ENCODE peak calls at places on chromosomes 6 and 20, in eight cellular contexts. J is AG10803, P is HFFc6, Z is adrenal gland, G is AG04450, H is sigmoid colon, O is H1, Y is mesothelial cell of epicardium. A is an unnamed sample.
A peak's percentile ranks its signal among the peaks of the same experiment; 100 is the strongest.

GRCh38 chr6:93423542-93423941 is 4.2 kb upstream of the EPHA7 start:
- DNase-seq in J (no peak), P (no peak), Z (peak; percentile 14), G (no peak), H (peak; percentile 70), O (no peak), Y (no peak), A (peak; percentile 51)

GRCh38 chr20:37357481-37358365 is 11.8 kb downstream of the SRC start:
- DNase-seq in J (no peak), P (no peak), Z (no peak), G (no peak), H (peak; percentile 62), O (no peak), Y (no peak), A (no peak)

GRCh38 chr20:24986436-24987015 is 6.0 kb downstream of the APMAP start:
- DNase-seq in J (no peak), P (no peak), Z (no peak), G (no peak), H (peak; percentile 28), O (no peak), Y (no peak), A (no peak)

GRCh38 chr6:16019462-16019861 is 109.4 kb upstream of the MYLIP start:
- DNase-seq in J (no peak), P (no peak), Z (no peak), G (no peak), H (no peak), O (no peak), Y (no peak), A (no peak)

GRCh38 chr6:110534731-110535164 is 58.3 kb upstream of the SLC22A16 start:
- DNase-seq in J (peak; percentile 59), P (peak; percentile 97), Z (peak; percentile 27), G (no peak), H (no peak), O (no peak), Y (no peak), A (peak; percentile 70)

GRCh38 chr6:111973897-111974639 is 79.8 kb upstream of the CCN6 start:
- DNase-seq in J (peak; percentile 82), P (peak; percentile 57), Z (no peak), G (no peak), H (no peak), O (no peak), Y (no peak), A (no peak)

GRCh38 chr6:39426057-39426592 is 103.6 kb upstream of the KCNK16 start:
- DNase-seq in J (peak; percentile 93), P (no peak), Z (peak; percentile 11), G (no peak), H (no peak), O (no peak), Y (no peak), A (peak; percentile 43)

GRCh38 chr20:24695529-24696225 is 226.2 kb downstream of the SYNDIG1 start:
- DNase-seq in J (no peak), P (no peak), Z (no peak), G (no peak), H (peak; percentile 25), O (no peak), Y (no peak), A (no peak)

GRCh38 chr20:35146299-35146921 is 726 bp downstream of the EDEM2 start:
- DNase-seq in J (no peak), P (no peak), Z (peak; percentile 42), G (no peak), H (no peak), O (no peak), Y (no peak), A (peak; percentile 21)

GRCh38 chr6:81023007-81023582 is 729.4 kb downstream of the TENT5A start:
- DNase-seq in J (no peak), P (no peak), Z (no peak), G (no peak), H (no peak), O (no peak), Y (no peak), A (no peak)

GRCh38 chr6:43386492-43386891 is 17.0 kb upstream of the ZNF318 start:
- DNase-seq in J (peak; percentile 17), P (no peak), Z (no peak), G (no peak), H (no peak), O (no peak), Y (no peak), A (no peak)
- TF ChIP-seq CTCF in J (peak; percentile 55), P (peak; percentile 74), Z (peak; percentile 67), G (peak; percentile 46), H (no peak), O (peak; percentile 16), Y (peak; percentile 49), A (no peak)

GRCh38 chr6:85864453-85865401 is 222.0 kb upstream of the SYNCRIP start:
- DNase-seq in J (peak; percentile 11), P (no peak), Z (peak; percentile 47), G (no peak), H (no peak), O (no peak), Y (no peak), A (peak; percentile 6)
- TF ChIP-seq CTCF in J (peak; percentile 19), P (peak; percentile 21), Z (no peak), G (peak; percentile 43), H (no peak), O (no peak), Y (no peak), A (no peak)

DNA sequence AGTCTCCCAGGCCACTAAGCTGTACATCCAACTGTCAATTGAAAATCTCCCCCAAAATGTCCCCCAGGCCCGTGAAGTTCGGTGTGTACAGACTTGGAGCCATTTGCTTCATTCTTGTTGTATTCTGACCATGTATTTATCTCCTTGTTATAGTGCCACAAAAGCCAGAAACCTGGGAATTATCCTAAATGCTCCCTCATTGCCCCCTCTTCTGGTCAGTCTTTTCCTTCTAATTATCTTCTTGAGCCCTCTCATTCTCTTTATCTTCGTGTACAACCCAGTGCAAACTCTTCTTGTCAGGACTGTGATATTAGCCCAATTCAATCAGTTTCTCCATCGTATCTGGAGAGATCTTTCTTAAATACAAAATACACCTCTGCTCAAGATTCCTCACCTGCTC is 64.7 kb downstream of the RFX6 start:
- DNase-seq in J (no peak), P (no peak), Z (no peak), G (no peak), H (no peak), O (no peak), Y (no peak), A (no peak)
- TF ChIP-seq CTCF in J (no peak), P (peak; percentile 20), Z (no peak), G (no peak), H (no peak), O (peak; percentile 30), Y (no peak), A (no peak)

DNA sequence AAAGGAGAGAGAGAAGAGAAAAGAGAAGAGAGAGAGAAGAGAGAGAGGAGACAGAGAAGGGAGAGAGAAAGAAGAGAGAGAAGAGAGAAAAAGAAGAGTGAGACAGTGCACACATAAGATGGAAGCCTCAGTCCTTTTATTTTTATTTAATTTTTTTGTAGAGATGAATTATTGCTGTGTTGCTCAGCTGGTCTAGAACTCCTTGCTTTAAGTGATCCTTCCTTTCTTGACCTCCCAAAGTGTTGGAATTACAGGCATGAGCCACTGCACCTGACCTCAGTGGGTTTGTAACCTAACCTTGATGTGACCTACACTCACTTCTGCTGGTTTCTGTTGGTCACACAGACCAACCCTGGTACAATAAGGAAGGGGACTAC is 6.3 kb upstream of the CD40 start:
- DNase-seq in J (no peak), P (no peak), Z (no peak), G (no peak), H (no peak), O (no peak), Y (no peak), A (no peak)
- TF ChIP-seq CTCF in J (no peak), P (no peak), Z (no peak), G (no peak), H (no peak), O (no peak), Y (no peak), A (no peak)

DNA sequence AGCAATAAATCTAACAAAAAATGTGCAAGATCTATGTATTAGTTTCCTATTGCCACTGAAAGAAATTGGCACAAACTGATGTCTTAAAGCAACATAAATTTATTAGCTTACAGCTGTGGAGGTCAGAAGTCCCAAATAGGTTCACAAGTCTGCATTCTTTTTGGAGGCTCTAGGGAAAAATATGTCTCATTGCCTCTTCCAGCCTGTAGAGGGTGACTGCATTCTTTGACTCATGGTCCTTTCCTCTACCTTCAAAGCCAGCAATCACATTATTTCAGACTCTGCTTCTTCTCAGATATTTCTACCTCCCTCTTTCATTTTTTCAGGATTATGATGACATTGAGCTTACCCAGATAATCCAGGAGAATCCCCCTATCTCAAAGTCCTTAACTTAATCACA is 1531.1 kb downstream of the KHDRBS2 start:
- DNase-seq in J (no peak), P (no peak), Z (no peak), G (no peak), H (no peak), O (no peak), Y (no peak), A (no peak)
- TF ChIP-seq CTCF in J (no peak), P (no peak), Z (no peak), G (no peak), H (no peak), O (no peak), Y (no peak), A (no peak)

GRCh38 chr6:1201547-1202200 is 110.2 kb upstream of the FOXQ1 start:
- DNase-seq in J (no peak), P (no peak), Z (no peak), G (no peak), H (no peak), O (no peak), Y (no peak), A (no peak)
- TF ChIP-seq CTCF in J (no peak), P (no peak), Z (no peak), G (no peak), H (no peak), O (no peak), Y (no peak), A (no peak)

GRCh38 chr6:26204332-26205160 is 117.3 kb downstream of the HFE start:
- DNase-seq in J (peak; percentile 99), P (peak; percentile 99), Z (peak; percentile 97), G (peak; percentile 98), H (peak; percentile 99), O (peak; percentile 97), Y (peak; percentile 83), A (peak; percentile 94)
- TF ChIP-seq CTCF in J (peak; percentile 49), P (peak; percentile 44), Z (peak; percentile 29), G (peak; percentile 51), H (peak; percentile 8), O (no peak), Y (no peak), A (no peak)

DNA sequence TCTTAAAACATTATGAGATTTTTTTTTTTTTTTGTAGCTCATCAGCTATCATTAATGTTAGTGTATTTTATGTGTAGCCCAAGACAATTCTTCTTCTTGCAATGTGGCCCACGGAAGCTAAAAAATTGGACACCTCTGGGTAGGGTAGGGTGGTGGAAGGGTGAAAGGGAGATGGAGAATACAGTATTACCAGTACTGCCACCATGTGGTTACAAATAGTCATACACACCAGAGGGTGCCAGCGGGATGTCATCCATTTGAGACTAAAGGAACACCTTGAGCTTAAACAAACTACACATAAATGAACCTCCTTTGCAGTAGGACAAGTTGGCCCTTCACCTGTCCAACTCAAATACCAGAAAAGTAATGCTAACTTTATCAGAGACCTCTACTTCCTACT is 601.9 kb downstream of the HTR1B start:
- DNase-seq in J (no peak), P (no peak), Z (no peak), G (no peak), H (no peak), O (no peak), Y (no peak), A (peak; percentile 11)
- TF ChIP-seq CTCF in J (peak; percentile 23), P (peak; percentile 63), Z (no peak), G (no peak), H (no peak), O (peak; percentile 50), Y (peak; percentile 30), A (peak; percentile 23)

A was measured in Calu3.